ENCODE peak calls at places on chromosomes 12 and 14, in seven cellular contexts. L is body of pancreas, Y is WERI-Rb-1, K is fibroblast of pulmonary artery, G is A549, E is HepG2, O is brain microvascular endothelial cell. P is an unnamed sample.

GRCh38 chr12:106205208-106206069 is 42.4 kb downstream of the CKAP4 start:
- DNase-seq in L (peak), Y (peak), K (no peak), G (no peak), E (peak), O (no peak), P (no peak)

GRCh38 chr14:99318091-99318958 is 46.3 kb upstream of the BCL11B start:
- DNase-seq in L (no peak), Y (no peak), K (no peak), G (no peak), E (peak), O (no peak), P (no peak)

GRCh38 chr12:113089839-113090238 is 33.3 kb downstream of the DTX1 start:
- DNase-seq in L (no peak), Y (no peak), K (no peak), G (no peak), E (no peak), O (no peak), P (no peak)

GRCh38 chr12:48671231-48671856 is 10.7 kb downstream of the KANSL2 start:
- DNase-seq in L (no peak), Y (no peak), K (no peak), G (no peak), E (no peak), O (no peak), P (no peak)

GRCh38 chr12:72723732-72724131 is 451.6 kb downstream of the TRHDE start:
- DNase-seq in L (no peak), Y (no peak), K (no peak), G (no peak), E (no peak), O (no peak), P (no peak)

GRCh38 chr14:94542111-94542810 is 19.0 kb upstream of the SERPINA4 start:
- DNase-seq in L (no peak), Y (no peak), K (peak), G (no peak), E (peak), O (peak), P (peak)

GRCh38 chr12:117857632-117858274 is 111.0 kb downstream of the KSR2 start:
- DNase-seq in L (peak), Y (peak), K (peak), G (peak), E (peak), O (peak), P (no peak)

GRCh38 chr12:130826151-130826801 is 12.8 kb downstream of the STX2 start:
- DNase-seq in L (peak), Y (peak), K (peak), G (peak), E (peak), O (peak), P (no peak)

GRCh38 chr12:128819293-128820144 is 4.2 kb downstream of the SLC15A4 start:
- DNase-seq in L (no peak), Y (peak), K (no peak), G (no peak), E (no peak), O (no peak), P (no peak)

GRCh38 chr12:79521576-79521975 is 169.2 kb downstream of the PAWR start:
- DNase-seq in L (no peak), Y (no peak), K (no peak), G (no peak), E (no peak), O (no peak), P (no peak)

GRCh38 chr12:89236237-89236636 is 116.1 kb downstream of the DUSP6 start:
- DNase-seq in L (no peak), Y (no peak), K (peak), G (no peak), E (no peak), O (no peak), P (no peak)

GRCh38 chr12:79934309-79935020 is 432 bp downstream of the PPP1R12A start:
- DNase-seq in L (no peak), Y (peak), K (peak), G (peak), E (peak), O (peak), P (no peak)

GRCh38 chr12:87227157-87227556 is 802.0 kb downstream of the C12orf50 start:
- DNase-seq in L (no peak), Y (no peak), K (peak), G (no peak), E (no peak), O (no peak), P (no peak)

GRCh38 chr14:102975662-102976061 is 53.2 kb downstream of the AMN start:
- DNase-seq in L (no peak), Y (no peak), K (no peak), G (no peak), E (no peak), O (no peak), P (no peak)

GRCh38 chr14:75697918-75698317 is 36.9 kb downstream of the TTLL5 start:
- DNase-seq in L (no peak), Y (no peak), K (no peak), G (no peak), E (no peak), O (no peak), P (no peak)

GRCh38 chr12:119225454-119225853 is 46.7 kb downstream of the HSPB8 start:
- DNase-seq in L (no peak), Y (peak), K (no peak), G (no peak), E (no peak), O (no peak), P (no peak)

DNA sequence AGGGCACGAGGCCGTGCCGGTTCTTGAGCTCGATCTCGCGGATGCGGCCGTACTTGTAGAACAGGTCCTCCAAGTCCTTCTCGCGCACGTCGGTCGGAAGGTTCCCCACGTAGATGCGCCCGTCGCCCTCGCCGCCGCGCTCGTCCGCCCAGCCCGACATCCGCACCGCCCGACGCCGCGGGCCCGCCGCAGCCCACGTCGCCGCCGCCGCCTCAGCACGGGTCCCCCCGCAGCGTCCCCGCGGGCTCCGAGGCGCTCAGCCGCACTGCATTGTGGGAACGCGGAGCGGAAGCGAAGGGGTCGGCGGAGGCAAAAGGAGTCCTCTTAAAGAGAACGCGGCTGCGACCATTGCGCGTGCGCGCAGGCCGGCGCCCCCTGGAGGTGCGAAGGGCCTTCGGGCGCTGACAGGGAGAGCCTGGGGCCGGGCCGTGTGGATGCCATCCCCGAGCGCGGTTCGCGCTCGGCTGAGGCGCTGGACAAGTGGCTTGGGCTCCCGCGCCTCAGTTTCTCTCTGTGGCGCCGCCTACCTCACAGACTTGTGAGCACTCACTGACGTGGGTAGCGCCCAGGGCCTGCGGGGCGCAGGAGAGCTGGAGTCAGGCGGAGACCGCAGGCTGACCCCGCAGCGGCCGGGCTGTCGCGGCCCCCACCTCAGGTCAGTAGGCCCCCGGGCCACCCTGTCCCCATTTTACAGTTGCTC is at the start of gene SRSF9:
- DNase-seq in L (peak), Y (peak), K (peak), G (peak), E (peak), O (peak), P (peak)
- TF ChIP-seq CTCF in L (peak), Y (peak), K (peak), G (peak), E (peak), O (peak), P (peak)

GRCh38 chr14:53955234-53955556 is 1.4 kb downstream of the BMP4 start:
- DNase-seq in L (no peak), Y (no peak), K (no peak), G (no peak), E (no peak), O (no peak), P (no peak)
- H3K4me3 ChIP-seq in L (no peak), Y (no peak), K (peak), G (peak), E (peak), O (peak), P (peak)

GRCh38 chr14:64293976-64294671 is at the start of gene ESR2:
- DNase-seq in L (peak), Y (peak), K (peak), G (peak), E (no peak), O (peak), P (no peak)

GRCh38 chr14:64296561-64296960 is 2.4 kb upstream of the ESR2 start:
- DNase-seq in L (no peak), Y (no peak), K (peak), G (no peak), E (no peak), O (peak), P (no peak)

GRCh38 chr14:64303471-64303917 is 9.3 kb upstream of the ESR2 start:
- DNase-seq in L (no peak), Y (no peak), K (peak), G (peak), E (peak), O (no peak), P (peak)

GRCh38 chr14:64294672-64295413 is 672 bp upstream of the ESR2 start:
- DNase-seq in L (peak), Y (peak), K (peak), G (peak), E (peak), O (peak), P (no peak)

DNA sequence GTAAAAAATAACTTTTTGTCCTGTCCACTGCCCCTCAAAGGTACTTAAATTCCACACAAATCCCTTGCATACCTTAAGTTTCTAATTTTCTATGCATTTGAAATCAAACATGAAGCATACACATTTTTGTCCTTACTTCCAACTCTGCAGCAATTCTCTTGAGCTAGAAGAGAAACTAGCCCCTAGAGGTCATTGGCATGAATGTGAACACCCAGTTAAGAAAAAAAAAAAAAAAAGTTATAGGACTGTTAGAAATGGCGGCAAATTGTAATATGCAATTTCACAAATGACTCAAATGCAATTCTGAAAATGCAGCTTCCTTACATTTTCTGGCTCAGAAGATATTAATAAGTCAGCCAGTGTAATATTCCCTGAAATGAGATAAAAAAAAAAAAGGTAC is 4.6 kb upstream of the ESR2 start:
- DNase-seq in L (no peak), Y (no peak), K (peak), G (no peak), E (peak), O (no peak), P (no peak)
- TF ChIP-seq CTCF in L (no peak), Y (no peak), K (peak), G (no peak), E (no peak), O (peak), P (no peak)

DNA sequence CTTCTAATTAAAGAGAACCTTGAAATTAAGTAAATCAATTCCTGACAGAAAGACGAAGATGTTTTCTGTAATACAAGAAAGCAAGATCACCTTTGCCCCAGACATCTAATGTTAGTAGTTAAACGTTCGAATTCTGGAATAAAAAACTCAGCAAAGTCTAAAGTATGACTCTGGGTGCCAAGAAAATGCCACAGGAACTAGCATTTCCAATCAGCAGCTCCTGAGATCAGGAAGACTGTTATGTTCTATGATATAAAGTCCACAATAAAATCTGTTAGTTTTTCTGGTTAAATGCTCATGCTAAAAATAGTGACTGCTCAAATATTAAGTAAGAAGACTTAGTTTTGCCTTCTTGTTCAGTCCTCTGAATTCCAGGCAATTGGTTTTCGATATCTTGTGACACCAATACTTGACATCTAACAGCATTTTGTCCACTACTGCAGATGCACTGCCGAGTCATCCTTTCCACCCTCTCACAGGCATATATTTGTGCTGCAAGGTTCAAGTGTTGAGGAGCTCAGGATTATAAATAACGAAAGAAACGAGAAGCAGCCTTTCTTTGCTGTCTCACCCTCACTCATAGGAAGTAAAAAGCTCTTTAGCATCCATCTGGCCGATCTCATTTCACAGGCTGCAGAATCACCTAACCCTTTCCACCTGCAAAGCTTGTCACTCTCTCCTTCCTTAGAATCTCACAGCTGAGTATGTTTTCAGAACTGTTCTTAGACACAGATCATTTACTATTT is 32.0 kb downstream of the SSH1 start:
- DNase-seq in L (no peak), Y (no peak), K (peak), G (no peak), E (no peak), O (no peak), P (no peak)
- H3K4me3 ChIP-seq in L (no peak), Y (peak), K (peak), G (no peak), E (no peak), O (peak), P (peak)

GRCh38 chr14:89237923-89238529 is 179.0 kb downstream of the FOXN3 start:
- DNase-seq in L (no peak), Y (no peak), K (peak), G (no peak), E (no peak), O (no peak), P (no peak)
- TF ChIP-seq CTCF in L (peak), Y (peak), K (peak), G (peak), E (no peak), O (peak), P (peak)

DNA sequence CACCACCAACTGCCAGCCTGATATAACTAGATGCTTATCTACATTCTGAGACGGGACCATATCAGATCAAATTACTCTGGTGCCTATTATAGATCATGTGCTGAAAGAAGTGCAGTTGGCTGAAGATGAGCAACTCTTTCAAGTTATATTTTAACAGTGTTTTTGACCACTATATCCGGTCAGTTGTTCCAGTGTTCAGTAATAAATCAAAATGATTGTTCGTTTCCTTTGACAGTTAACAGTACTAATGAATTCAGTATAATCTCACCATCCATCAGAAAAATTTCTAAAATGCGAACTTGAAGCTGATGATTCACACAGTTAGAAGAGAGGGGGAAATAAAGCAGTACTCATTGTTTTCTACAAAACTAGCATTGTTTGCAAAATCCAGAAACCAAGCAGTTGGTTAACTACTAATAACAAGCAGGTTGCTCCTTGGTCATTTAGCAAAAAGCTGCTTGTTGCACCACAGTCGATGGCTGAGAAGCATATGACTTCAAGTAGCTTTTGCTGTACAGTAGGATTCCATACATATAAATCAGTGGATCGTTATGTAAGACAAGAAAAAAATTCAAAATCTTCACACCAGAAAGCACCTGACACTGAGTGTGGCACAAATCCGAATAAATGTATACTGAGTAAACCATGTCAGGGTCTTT is 2.3 kb downstream of the RPS6KA5 start:
- DNase-seq in L (no peak), Y (no peak), K (no peak), G (no peak), E (no peak), O (no peak), P (no peak)
- H3K4me3 ChIP-seq in L (no peak), Y (no peak), K (no peak), G (no peak), E (no peak), O (no peak), P (no peak)

DNA sequence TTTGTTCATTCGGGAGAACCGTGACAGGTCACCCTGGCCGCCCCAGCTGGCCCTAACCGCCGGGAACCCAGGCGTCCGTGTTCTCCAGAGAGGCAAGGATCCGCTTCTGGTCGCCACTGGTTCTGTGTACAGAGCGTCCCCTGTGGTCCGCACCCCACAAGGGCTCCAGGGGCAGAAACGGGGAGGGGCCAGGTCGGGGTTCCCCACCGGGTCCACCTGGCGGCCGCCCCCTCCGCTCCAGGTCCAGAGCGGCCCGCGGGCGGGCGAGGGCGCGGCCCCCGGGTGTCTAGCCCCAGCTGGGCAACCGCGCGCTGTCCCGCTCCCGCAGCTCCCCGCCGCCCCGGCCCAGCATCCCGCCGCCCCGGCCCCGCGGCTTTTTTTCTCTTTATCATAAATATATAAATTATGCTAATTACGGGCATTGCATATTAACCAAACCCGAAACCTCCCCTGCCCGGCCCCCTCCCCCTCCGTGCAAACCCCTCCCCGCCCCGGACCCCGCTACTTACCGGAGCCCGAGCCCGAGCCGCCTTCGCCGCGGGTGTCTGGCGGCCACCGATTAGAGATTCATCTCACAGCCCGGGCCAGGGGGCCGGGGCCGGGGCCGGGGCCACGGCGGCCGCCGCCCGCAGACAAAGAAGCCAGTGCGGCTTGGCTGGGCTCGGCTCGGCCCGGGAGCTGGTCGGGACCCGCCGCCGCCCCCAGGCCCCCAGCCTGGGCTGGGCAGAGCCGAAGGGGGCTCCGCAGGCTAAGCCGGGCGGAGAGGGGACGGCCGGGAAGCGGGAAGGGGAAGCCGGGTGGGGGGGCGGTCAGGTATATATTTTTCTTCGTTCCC is 512 bp downstream of the POU6F1 start:
- DNase-seq in L (peak), Y (peak), K (peak), G (peak), E (no peak), O (peak), P (no peak)
- TF ChIP-seq CTCF in L (peak), Y (peak), K (no peak), G (peak), E (peak), O (peak), P (no peak)

DNA sequence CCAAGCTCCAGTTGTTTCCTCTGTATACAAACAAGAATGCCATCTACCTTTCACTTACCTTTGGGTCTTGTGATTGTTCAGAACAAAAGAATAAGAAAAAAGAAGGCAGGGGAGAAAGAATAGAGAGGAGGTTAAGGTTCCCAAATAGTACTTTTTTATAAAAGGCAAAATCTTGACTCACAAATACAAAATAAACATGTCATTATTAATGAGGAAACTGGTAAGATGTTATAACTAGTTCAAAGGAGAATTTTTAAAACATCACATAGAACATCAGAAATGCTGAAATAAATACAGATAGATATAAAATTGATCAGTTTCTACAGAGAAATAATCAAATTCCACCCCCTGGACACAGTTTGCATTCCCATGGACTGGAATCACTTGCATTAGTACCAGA is 446.7 kb upstream of the CCDC196 start:
- DNase-seq in L (no peak), Y (no peak), K (no peak), G (no peak), E (no peak), O (no peak), P (no peak)
- H3K4me3 ChIP-seq in L (no peak), Y (no peak), K (no peak), G (no peak), E (no peak), O (no peak), P (no peak)

GRCh38 chr14:70782361-70782760 is 27.0 kb downstream of the MAP3K9 start:
- DNase-seq in L (no peak), Y (no peak), K (no peak), G (no peak), E (no peak), O (peak), P (no peak)
- TF ChIP-seq CTCF in L (no peak), Y (no peak), K (no peak), G (no peak), E (no peak), O (no peak), P (no peak)

DNA sequence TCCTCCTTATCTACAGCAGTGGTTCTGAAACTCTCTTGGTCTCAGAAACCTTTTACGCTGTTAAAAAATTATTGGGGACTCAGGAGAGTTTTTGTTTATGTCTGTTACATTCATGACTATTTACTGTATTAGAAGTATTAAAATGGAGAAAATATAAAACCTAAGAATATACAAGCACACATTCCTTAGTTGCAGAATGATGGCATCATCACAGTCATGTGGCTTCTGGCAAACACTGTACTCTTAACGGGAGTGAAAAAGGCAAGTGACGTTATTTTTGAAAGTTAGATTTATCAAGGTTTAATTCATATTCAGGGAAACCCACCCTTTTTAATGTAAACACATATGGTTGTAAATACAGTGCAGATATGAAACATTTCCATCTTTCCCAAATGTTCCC is 456.7 kb downstream of the PCNX1 start:
- DNase-seq in L (no peak), Y (no peak), K (peak), G (no peak), E (no peak), O (peak), P (no peak)
- H3K4me3 ChIP-seq in L (no peak), Y (no peak), K (no peak), G (no peak), E (no peak), O (no peak), P (no peak)

P was measured in HFF-Myc.